ENCODE peak calls at places on chromosomes 1 and 21, in seven cellular contexts. D is heart left ventricle, N is GM12878, O is Caco-2, V is endodermal cell, Q is tibial artery, M is right lobe of liver. T is an unnamed sample.
A peak's percentile ranks its signal among the peaks of the same experiment; 100 is the strongest.

GRCh38 chr21:45615145-45615711 is 28.3 kb upstream of the PCBP3 start:
- DNase-seq in O (peak; percentile 39), M (peak; percentile 52), D (no peak), N (peak; percentile 78), Q (peak; percentile 49), V (peak; percentile 35), T (peak; percentile 89)

GRCh38 chr1:34781844-34782391 is 904 bp downstream of the GJB3 start:
- DNase-seq in O (no peak), V (peak; percentile 66), Q (peak; percentile 58), M (no peak), D (no peak), N (no peak), T (no peak)

GRCh38 chr21:26966978-26967913 is at the start of gene ADAMTS5:
- DNase-seq in O (no peak), M (peak; percentile 50), V (peak; percentile 84), D (peak; percentile 61), Q (peak; percentile 74), N (no peak), T (no peak)

GRCh38 chr1:154454391-154455120 is 47.5 kb upstream of the TDRD10 start:
- DNase-seq in M (no peak), N (no peak), Q (no peak), V (no peak), O (no peak), D (no peak), T (no peak)

GRCh38 chr1:224172229-224172628 is 10.8 kb upstream of the DEGS1 start:
- DNase-seq in V (no peak), O (no peak), M (no peak), D (no peak), Q (no peak), N (no peak), T (no peak)

GRCh38 chr1:172699111-172699510 is 40.2 kb downstream of the FASLG start:
- DNase-seq in M (no peak), N (peak; percentile 17), Q (no peak), V (no peak), D (no peak), O (no peak), T (peak; percentile 63)

GRCh38 chr1:87392241-87393192 is 63.8 kb downstream of the LMO4 start:
- DNase-seq in N (no peak), V (no peak), O (no peak), M (no peak), Q (no peak), D (peak; percentile 21), T (no peak)

GRCh38 chr1:24417681-24418080 is 2.1 kb downstream of the NIPAL3 start:
- DNase-seq in O (no peak), V (no peak), N (no peak), M (no peak), D (no peak), Q (no peak), T (no peak)

GRCh38 chr1:55724551-55725325 is 509.6 kb upstream of the USP24 start:
- DNase-seq in V (no peak), D (no peak), M (no peak), Q (no peak), N (no peak), O (no peak), T (no peak)

GRCh38 chr1:203173156-203173555 is 2.5 kb downstream of the MYBPH start:
- DNase-seq in O (no peak), Q (peak; percentile 46), V (no peak), M (no peak), N (no peak), D (no peak), T (no peak)

GRCh38 chr1:7294636-7295035 is 476.5 kb upstream of the VAMP3 start:
- DNase-seq in D (no peak), N (no peak), Q (no peak), O (no peak), V (peak; percentile 38), M (no peak), T (no peak)

GRCh38 chr1:19123837-19124236 is 86.2 kb downstream of the UBR4 start:
- DNase-seq in N (no peak), Q (no peak), V (peak; percentile 26), D (peak; percentile 50), O (no peak), M (no peak), T (no peak)

GRCh38 chr1:58814251-58815068 is 30.6 kb upstream of the JUN start:
- DNase-seq in V (peak; percentile 84), D (peak; percentile 66), O (peak; percentile 72), N (no peak), M (peak; percentile 71), Q (peak; percentile 77), T (no peak)

GRCh38 chr1:58812468-58812867 is 28.6 kb upstream of the JUN start:
- DNase-seq in V (no peak), O (no peak), N (no peak), M (no peak), Q (no peak), D (no peak), T (no peak)

GRCh38 chr1:58813801-58814200 is 30.0 kb upstream of the JUN start:
- DNase-seq in M (no peak), D (no peak), N (no peak), Q (no peak), V (no peak), O (no peak), T (no peak)

GRCh38 chr1:58812926-58813325 is 29.1 kb upstream of the JUN start:
- DNase-seq in Q (no peak), V (no peak), D (no peak), O (no peak), M (no peak), N (no peak), T (peak; percentile 71)

GRCh38 chr1:58813361-58813760 is 29.5 kb upstream of the JUN start:
- DNase-seq in O (no peak), D (no peak), V (no peak), Q (no peak), N (no peak), M (no peak), T (no peak)
- H3K4me1 ChIP-seq in O (peaks cover 27% of the 10 kb centered on the region), D (peaks cover 38% of the 10 kb centered on the region), V (no peaks in the 10 kb centered on the region), Q (peaks cover 25% of the 10 kb centered on the region), N (peaks cover 13% of the 10 kb centered on the region), M (peaks cover 14% of the 10 kb centered on the region), T (peaks cover 37% of the 10 kb centered on the region)

GRCh38 chr1:6178751-6179563 is 1.2 kb downstream of the CHD5 start:
- DNase-seq in O (no peak), V (peak; percentile 76), D (no peak), Q (no peak), N (no peak), M (peak; percentile 14), T (no peak)
- H3K4me3 ChIP-seq in O (peak overlapping the region; percentile 20), V (no peak overlapping the region), D (peak overlapping the region; percentile 15), Q (peak overlapping the region; percentile 45), N (no peak overlapping the region), M (no peak overlapping the region), T (no peak overlapping the region)

GRCh38 chr1:37474697-37475379 is 458 bp downstream of the ZC3H12A start:
- DNase-seq in Q (no peak), D (peak; percentile 58), N (no peak), M (peak; percentile 67), V (no peak), O (no peak), T (no peak)

GRCh38 chr1:37477198-37477931 is 3.0 kb downstream of the ZC3H12A start:
- DNase-seq in Q (no peak), D (no peak), N (peak; percentile 81), M (peak; percentile 68), V (peak; percentile 77), O (no peak), T (peak; percentile 89)

GRCh38 chr1:37475380-37476086 is 1.2 kb downstream of the ZC3H12A start:
- DNase-seq in D (no peak), Q (peak; percentile 60), N (no peak), M (no peak), O (no peak), V (no peak), T (no peak)

GRCh38 chr1:37476460-37477197 is 2.2 kb downstream of the ZC3H12A start:
- DNase-seq in D (peak; percentile 74), V (peak; percentile 74), M (peak; percentile 59), O (no peak), Q (peak; percentile 96), N (no peak), T (no peak)

DNA sequence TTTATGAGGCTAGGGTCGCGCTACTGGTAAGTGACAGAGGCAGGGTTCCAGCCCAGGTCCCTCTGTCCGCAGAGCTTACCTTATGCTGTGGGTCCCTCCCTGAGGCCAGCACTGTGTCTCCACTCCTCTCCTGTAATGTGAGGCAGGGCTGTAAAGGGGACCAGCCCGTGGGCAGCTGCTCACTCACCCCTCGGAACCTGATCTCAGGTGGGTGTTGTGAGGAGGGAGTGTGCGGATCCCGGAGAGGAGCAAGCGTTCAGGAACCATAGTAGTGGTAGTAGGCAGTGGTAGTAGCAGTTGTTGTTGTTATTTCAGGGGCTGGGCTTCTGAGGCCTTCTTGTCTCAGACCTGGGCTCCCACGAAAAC is 1.7 kb downstream of the ZC3H12A start:
- DNase-seq in V (no peak), D (no peak), O (no peak), N (no peak), M (no peak), Q (no peak), T (no peak)
- H3K4me1 ChIP-seq in V (peaks cover 23% of the 10 kb centered on the region), D (peaks cover 85% of the 10 kb centered on the region), O (peaks cover 26% of the 10 kb centered on the region), N (peaks cover 26% of the 10 kb centered on the region), M (peaks cover 75% of the 10 kb centered on the region), Q (peaks cover 87% of the 10 kb centered on the region), T (peaks cover 59% of the 10 kb centered on the region)

GRCh38 chr1:27861436-27861835 is 10.9 kb upstream of the THEMIS2 start:
- DNase-seq in Q (no peak), M (peak; percentile 11), D (no peak), O (no peak), V (no peak), N (no peak), T (no peak)

GRCh38 chr1:27864264-27864895 is 8.0 kb upstream of the THEMIS2 start:
- DNase-seq in N (peak; percentile 58), Q (no peak), D (peak; percentile 48), O (no peak), M (peak; percentile 28), V (no peak), T (no peak)

GRCh38 chr1:27862004-27862403 is 10.3 kb upstream of the THEMIS2 start:
- DNase-seq in N (no peak), O (no peak), D (no peak), V (no peak), Q (no peak), M (peak; percentile 25), T (no peak)

GRCh38 chr1:27863552-27863943 is 8.8 kb upstream of the THEMIS2 start:
- DNase-seq in D (peak; percentile 47), Q (no peak), O (no peak), N (no peak), M (peak; percentile 55), V (no peak), T (no peak)

DNA sequence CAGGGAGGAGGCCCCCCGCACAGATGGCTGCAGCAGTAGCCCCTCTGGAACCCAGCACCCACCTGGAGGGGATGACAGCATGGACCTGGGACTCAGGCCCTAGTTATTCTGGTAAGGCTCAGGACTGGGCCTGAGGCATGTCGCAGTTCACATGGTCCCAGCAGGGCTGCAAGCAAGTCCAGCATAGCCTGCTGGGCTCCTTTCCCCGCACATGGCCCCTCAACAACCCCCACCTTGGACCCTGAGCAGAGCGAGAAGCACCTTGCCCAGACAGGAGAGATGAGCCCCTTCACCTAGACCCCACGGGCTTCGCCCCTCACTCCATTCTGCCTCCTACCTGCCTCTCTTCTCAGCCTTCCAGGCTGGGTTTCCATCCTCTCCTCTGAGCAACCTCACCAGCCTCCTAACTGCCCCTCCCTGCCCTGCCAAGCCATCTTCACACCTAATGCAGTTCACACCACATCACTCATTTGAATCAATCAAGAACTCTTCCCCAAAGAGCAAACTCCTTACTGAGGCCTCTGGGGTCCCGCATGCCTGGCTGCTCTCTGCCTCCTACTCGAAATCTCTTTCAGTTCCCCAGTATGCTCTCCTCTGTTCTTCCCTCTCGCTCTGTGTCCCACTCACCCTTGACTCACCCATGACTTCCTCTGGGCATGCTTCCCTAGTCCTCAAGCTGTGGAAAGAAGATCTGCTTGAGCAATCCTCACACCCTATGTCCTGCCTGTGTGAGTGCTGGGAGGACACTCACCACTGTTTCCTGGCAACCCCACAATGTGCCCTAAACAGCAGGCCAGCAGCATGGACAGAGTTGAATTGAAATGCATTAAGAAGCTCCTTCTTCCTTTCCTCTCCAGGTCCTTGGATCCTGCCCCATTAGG is 9.4 kb upstream of the THEMIS2 start:
- DNase-seq in O (no peak), Q (peak; percentile 82), N (peak; percentile 76), D (peak; percentile 78), V (no peak), M (peak; percentile 57), T (no peak)
- H3K4me3 ChIP-seq in O (no peak overlapping the region), Q (no peak overlapping the region), N (peak overlapping the region; percentile 22), D (peak overlapping the region; percentile 28), V (no peak overlapping the region), M (no peak overlapping the region), T (no peak overlapping the region)

T was measured in effector memory CD4-positive, alpha-beta T cell.